ENCODE peak calls at places on chromosomes 7 and 10, in five cellular contexts. F is cardiac fibroblast, Q is Peyer's patch, K is endothelial cell, O is astrocyte. Y is an unnamed sample.

GRCh38 chr10:111392159-111392558 is 315.3 kb downstream of the ADRA2A start:
- DNase-seq in F (no peak), Q (no peak), K (no peak), O (no peak), Y (no peak)

GRCh38 chr10:70478191-70479160 is at the start of gene PALD1:
- DNase-seq in F (peak; percentile 36), Q (peak; percentile 61), K (peak; percentile 77), O (peak; percentile 39), Y (peak; percentile 79)

GRCh38 chr7:70612811-70613210 is 519.1 kb upstream of the GALNT17 start:
- DNase-seq in F (no peak), Q (no peak), K (no peak), O (no peak), Y (no peak)

GRCh38 chr10:111974325-111974724 is 209.2 kb downstream of the GPAM start:
- DNase-seq in F (no peak), Q (no peak), K (no peak), O (no peak), Y (no peak)

GRCh38 chr7:155653773-155654172 is 9.3 kb downstream of the RBM33 start:
- DNase-seq in F (peak; percentile 59), Q (no peak), K (no peak), O (no peak), Y (no peak)

GRCh38 chr10:132626761-132627735 is 89.5 kb downstream of the INPP5A start:
- DNase-seq in F (no peak), Q (peak; percentile 48), K (no peak), O (no peak), Y (no peak)

GRCh38 chr7:39086638-39087360 is 109.1 kb downstream of the POU6F2 start:
- DNase-seq in F (no peak), Q (no peak), K (no peak), O (no peak), Y (no peak)

GRCh38 chr10:91198781-91199180 is 21.7 kb upstream of the PCGF5 start:
- DNase-seq in F (peak; percentile 79), Q (no peak), K (no peak), O (no peak), Y (no peak)

GRCh38 chr10:78286186-78286585 is 252.5 kb downstream of the RPS24 start:
- DNase-seq in F (no peak), Q (no peak), K (no peak), O (no peak), Y (no peak)

GRCh38 chr7:82166666-82167065 is 276.9 kb downstream of the CACNA2D1 start:
- DNase-seq in F (peak; percentile 32), Q (no peak), K (no peak), O (no peak), Y (no peak)

GRCh38 chr10:17659328-17659727 is 15.4 kb downstream of the STAM start:
- DNase-seq in F (no peak), Q (no peak), K (no peak), O (no peak), Y (no peak)

GRCh38 chr7:66974986-66975590 is 20.3 kb downstream of the SBDS start:
- DNase-seq in F (no peak), Q (no peak), K (no peak), O (no peak), Y (no peak)

GRCh38 chr7:75617634-75618234 is 121.0 kb downstream of the HIP1 start:
- DNase-seq in F (peak; percentile 79), Q (no peak), K (no peak), O (no peak), Y (no peak)

GRCh38 chr7:80643336-80643925 is 5.0 kb downstream of the CD36 start:
- DNase-seq in F (no peak), Q (no peak), K (no peak), O (no peak), Y (no peak)

GRCh38 chr7:128443817-128444216 is 11.9 kb upstream of the HILPDA start:
- DNase-seq in F (no peak), Q (peak; percentile 56), K (no peak), O (no peak), Y (no peak)

GRCh38 chr7:70376561-70377031 is 755.3 kb upstream of the GALNT17 start:
- DNase-seq in F (no peak), Q (no peak), K (no peak), O (no peak), Y (no peak)

GRCh38 chr7:24756989-24757798 is at the start of gene GSDME:
- DNase-seq in F (peak; percentile 76), Q (peak; percentile 85), K (peak; percentile 45), O (peak; percentile 53), Y (peak; percentile 77)

GRCh38 chr7:55539380-55539779 is 32.9 kb downstream of the VOPP1 start:
- DNase-seq in F (no peak), Q (no peak), K (no peak), O (peak; percentile 27), Y (no peak)

GRCh38 chr10:63083904-63084689 is 49.0 kb upstream of the NRBF2 start:
- DNase-seq in F (peak; percentile 95), Q (no peak), K (peak; percentile 23), O (peak; percentile 70), Y (no peak)

GRCh38 chr10:119897366-119897765 is 4.8 kb downstream of the SEC23IP start:
- DNase-seq in F (no peak), Q (no peak), K (no peak), O (no peak), Y (no peak)

GRCh38 chr7:142528608-142529408 is 220.5 kb upstream of the PRSS1 start:
- DNase-seq in F (no peak), Q (no peak), K (no peak), O (no peak), Y (no peak)

GRCh38 chr10:30817541-30817940 is 188.0 kb upstream of the LYZL2 start:
- DNase-seq in F (no peak), Q (no peak), K (no peak), O (no peak), Y (no peak)

GRCh38 chr10:91551856-91552255 is 81.0 kb downstream of the PPP1R3C start:
- DNase-seq in F (peak; percentile 87), Q (no peak), K (peak; percentile 52), O (peak; percentile 47), Y (no peak)

GRCh38 chr7:112414855-112415490 is 35.3 kb upstream of the IFRD1 start:
- DNase-seq in F (peak; percentile 65), Q (no peak), K (peak; percentile 20), O (no peak), Y (no peak)

GRCh38 chr10:104255244-104255981 is 721 bp downstream of the GSTO1 start:
- DNase-seq in F (peak; percentile 76), Q (no peak), K (no peak), O (peak; percentile 65), Y (no peak)

GRCh38 chr7:140609646-140610045 is 31.0 kb downstream of the DENND2A start:
- DNase-seq in F (no peak), Q (no peak), K (no peak), O (peak; percentile 90), Y (no peak)

GRCh38 chr7:142669074-142669654 is 80.1 kb upstream of the PRSS1 start:
- DNase-seq in F (peak; percentile 37), Q (no peak), K (no peak), O (no peak), Y (no peak)

GRCh38 chr10:5958680-5959079 is 18.7 kb downstream of the IL15RA start:
- DNase-seq in F (no peak), Q (no peak), K (no peak), O (no peak), Y (no peak)

GRCh38 chr7:106254525-106255128 is 30.2 kb downstream of the NAMPT start:
- DNase-seq in F (no peak), Q (no peak), K (no peak), O (no peak), Y (no peak)

GRCh38 chr7:116782177-116782711 is 80.1 kb upstream of the CAPZA2 start:
- DNase-seq in F (peak; percentile 63), Q (no peak), K (no peak), O (peak; percentile 87), Y (no peak)

GRCh38 chr7:116591202-116592040 is 66.6 kb downstream of the CAV1 start:
- DNase-seq in F (no peak), Q (no peak), K (no peak), O (no peak), Y (no peak)

GRCh38 chr7:84042110-84042539 is 152.5 kb downstream of the SEMA3A start:
- DNase-seq in F (peak; percentile 50), Q (no peak), K (no peak), O (peak; percentile 95), Y (no peak)

GRCh38 chr7:21305455-21306235 is 122.2 kb upstream of the SP4 start:
- DNase-seq in F (no peak), Q (no peak), K (no peak), O (no peak), Y (no peak)

GRCh38 chr7:21304836-21305235 is 123.0 kb upstream of the SP4 start:
- DNase-seq in F (no peak), Q (no peak), K (no peak), O (no peak), Y (no peak)

GRCh38 chr7:21299766-21300165 is 128.1 kb upstream of the SP4 start:
- DNase-seq in F (no peak), Q (no peak), K (no peak), O (no peak), Y (no peak)

GRCh38 chr7:21300692-21301091 is 127.2 kb upstream of the SP4 start:
- DNase-seq in F (no peak), Q (no peak), K (no peak), O (no peak), Y (no peak)
- TF ChIP-seq CTCF in F (no peak), Q (peak; percentile 2), K (no peak), O (peak; percentile 10), Y (peak; percentile 62)

DNA sequence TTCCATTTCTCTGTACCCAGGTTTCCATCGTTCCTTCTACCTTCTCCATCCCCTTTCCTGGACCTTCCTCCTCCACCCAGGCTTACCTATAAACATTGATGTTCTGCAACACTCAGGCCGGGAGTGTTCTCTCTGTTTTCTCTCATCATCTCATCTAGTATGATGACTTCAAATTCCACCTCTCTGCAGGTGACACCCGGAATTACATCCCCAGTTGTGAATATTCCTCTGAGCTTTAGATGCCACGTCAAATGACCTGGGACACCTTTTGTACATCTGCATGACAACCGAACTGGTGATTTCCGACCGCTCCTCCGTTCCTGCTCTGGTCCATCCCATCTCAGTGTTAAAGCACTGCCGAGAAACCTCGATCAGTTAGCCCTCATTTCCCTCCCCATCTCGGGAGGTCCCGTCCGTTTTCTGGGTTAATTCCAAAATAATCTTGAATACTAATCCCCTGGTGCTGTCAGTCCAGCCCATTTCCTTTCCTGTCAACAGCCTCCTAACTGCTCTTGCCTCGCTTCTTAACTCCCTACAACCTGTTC is 76.7 kb upstream of the SAMD8 start:
- DNase-seq in F (no peak), Q (no peak), K (no peak), O (no peak), Y (no peak)
- TF ChIP-seq CTCF in F (no peak), Q (peak; percentile 4), K (no peak), O (no peak), Y (no peak)

GRCh38 chr10:697097-697875 is 7.8 kb upstream of the DIP2C start:
- DNase-seq in F (no peak), Q (no peak), K (no peak), O (no peak), Y (no peak)
- TF ChIP-seq CTCF in F (no peak), Q (no peak), K (no peak), O (no peak), Y (no peak)

GRCh38 chr10:127873901-127874470 is 18.8 kb downstream of the CLRN3 start:
- DNase-seq in F (no peak), Q (peak; percentile 50), K (no peak), O (no peak), Y (no peak)

GRCh38 chr10:127872011-127872741 is 20.6 kb downstream of the CLRN3 start:
- DNase-seq in F (peak; percentile 63), Q (peak; percentile 51), K (no peak), O (peak; percentile 10), Y (peak; percentile 65)

GRCh38 chr10:127874966-127875765 is 17.6 kb downstream of the CLRN3 start:
- DNase-seq in F (no peak), Q (no peak), K (no peak), O (no peak), Y (peak; percentile 37)

GRCh38 chr10:127871631-127872010 is 21.1 kb downstream of the CLRN3 start:
- DNase-seq in F (no peak), Q (peak; percentile 49), K (no peak), O (no peak), Y (peak; percentile 48)

GRCh38 chr10:127872871-127873600 is 19.7 kb downstream of the CLRN3 start:
- DNase-seq in F (no peak), Q (peak; percentile 85), K (peak; percentile 38), O (no peak), Y (peak; percentile 37)
- TF ChIP-seq CTCF in F (no peak), Q (peak; percentile 71), K (no peak), O (no peak), Y (peak; percentile 45)